ENCODE peak calls at places on chromosomes 3 and 15, in six cellular contexts. One of them, this sample, is unnamed.

GRCh38 chr15:39685367-39685766 is 97.3 kb downstream of the FSIP1 start:
- DNase-seq in MM.1S: no peak
- DNase-seq in GM23248: no peak
- DNase-seq in neural progenitor cell: no peak
- DNase-seq in HCT116: no peak
- DNase-seq in SK-N-SH: no peak
- DNase-seq in this sample: no peak

GRCh38 chr15:34953851-34954250 is 15.7 kb downstream of the AQR start:
- DNase-seq in MM.1S: peak; percentile 71
- DNase-seq in GM23248: no peak
- DNase-seq in neural progenitor cell: no peak
- DNase-seq in HCT116: no peak
- DNase-seq in SK-N-SH: no peak
- DNase-seq in this sample: no peak

GRCh38 chr3:142958707-142959106 is 4.8 kb downstream of the PAQR9 start:
- DNase-seq in MM.1S: no peak
- DNase-seq in GM23248: peak; percentile 90
- DNase-seq in neural progenitor cell: no peak
- DNase-seq in HCT116: peak; percentile 71
- DNase-seq in SK-N-SH: no peak
- DNase-seq in this sample: no peak

GRCh38 chr3:177733936-177734335 is 536.7 kb upstream of the TBL1XR1 start:
- DNase-seq in MM.1S: no peak
- DNase-seq in GM23248: no peak
- DNase-seq in neural progenitor cell: no peak
- DNase-seq in HCT116: no peak
- DNase-seq in SK-N-SH: no peak
- DNase-seq in this sample: no peak

GRCh38 chr3:110618512-110619226 is 452.9 kb upstream of the NECTIN3 start:
- DNase-seq in MM.1S: no peak
- DNase-seq in GM23248: no peak
- DNase-seq in neural progenitor cell: no peak
- DNase-seq in HCT116: no peak
- DNase-seq in SK-N-SH: no peak
- DNase-seq in this sample: no peak

GRCh38 chr3:4067893-4068292 is 235.3 kb upstream of the SETMAR start:
- DNase-seq in MM.1S: no peak
- DNase-seq in GM23248: no peak
- DNase-seq in neural progenitor cell: no peak
- DNase-seq in HCT116: no peak
- DNase-seq in SK-N-SH: no peak
- DNase-seq in this sample: no peak

GRCh38 chr3:64796597-64796996 is 108.8 kb upstream of the ADAMTS9 start:
- DNase-seq in MM.1S: no peak
- DNase-seq in GM23248: no peak
- DNase-seq in neural progenitor cell: no peak
- DNase-seq in HCT116: no peak
- DNase-seq in SK-N-SH: no peak
- DNase-seq in this sample: no peak

GRCh38 chr3:55721716-55722484 is 234.8 kb upstream of the WNT5A start:
- DNase-seq in MM.1S: peak; percentile 50
- DNase-seq in GM23248: peak; percentile 71
- DNase-seq in neural progenitor cell: peak; percentile 36
- DNase-seq in HCT116: no peak
- DNase-seq in SK-N-SH: peak; percentile 45
- DNase-seq in this sample: peak; percentile 56

DNA sequence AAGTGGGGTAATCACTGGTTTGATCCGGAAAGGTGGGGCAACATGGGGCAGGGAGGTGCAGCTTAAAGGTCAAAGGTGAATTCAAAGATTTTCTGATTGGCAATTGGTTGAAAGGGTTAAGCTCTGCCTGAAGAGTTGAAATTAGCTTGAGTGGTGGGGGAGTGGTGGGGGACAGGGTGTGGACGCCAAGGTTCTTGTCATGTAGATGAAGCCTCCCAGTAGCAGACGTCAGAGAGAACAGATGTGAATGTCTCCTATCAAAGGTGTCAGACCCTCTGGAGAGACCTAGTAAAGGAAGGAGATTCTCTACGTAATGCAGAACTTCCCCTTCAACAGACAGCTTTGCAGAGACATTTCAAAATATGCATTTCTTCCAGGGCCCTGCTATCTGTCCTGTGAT is 62.8 kb downstream of the ABCC5 start:
- DNase-seq in MM.1S: no peak
- DNase-seq in GM23248: no peak
- DNase-seq in neural progenitor cell: no peak
- DNase-seq in HCT116: no peak
- DNase-seq in SK-N-SH: no peak
- DNase-seq in this sample: no peak
- TF ChIP-seq EZH2phosphoT487 in MM.1S: no peak
- TF ChIP-seq EZH2phosphoT487 in GM23248: no peak
- TF ChIP-seq EZH2phosphoT487 in neural progenitor cell: no peak
- TF ChIP-seq EZH2phosphoT487 in HCT116: no peak
- TF ChIP-seq EZH2phosphoT487 in SK-N-SH: no peak
- TF ChIP-seq EZH2phosphoT487 in this sample: no peak

GRCh38 chr3:85482193-85482450 is 523.3 kb downstream of the CADM2 start:
- DNase-seq in MM.1S: no peak
- DNase-seq in GM23248: no peak
- DNase-seq in neural progenitor cell: no peak
- DNase-seq in HCT116: no peak
- DNase-seq in SK-N-SH: no peak
- DNase-seq in this sample: no peak
- H3K4me3 ChIP-seq in MM.1S: peak overlapping the region; percentile 29
- H3K4me3 ChIP-seq in GM23248: no peak overlapping the region
- H3K4me3 ChIP-seq in neural progenitor cell: no peak overlapping the region
- H3K4me3 ChIP-seq in HCT116: no peak overlapping the region
- H3K4me3 ChIP-seq in SK-N-SH: no peak overlapping the region
- H3K4me3 ChIP-seq in this sample: no peak overlapping the region

GRCh38 chr3:49611291-49611690 is 57.0 kb downstream of the BSN start:
- DNase-seq in MM.1S: no peak
- DNase-seq in GM23248: no peak
- DNase-seq in neural progenitor cell: no peak
- DNase-seq in HCT116: no peak
- DNase-seq in SK-N-SH: no peak
- DNase-seq in this sample: no peak
- TF ChIP-seq EZH2phosphoT487 in MM.1S: no peak
- TF ChIP-seq EZH2phosphoT487 in GM23248: no peak
- TF ChIP-seq EZH2phosphoT487 in neural progenitor cell: no peak
- TF ChIP-seq EZH2phosphoT487 in HCT116: no peak
- TF ChIP-seq EZH2phosphoT487 in SK-N-SH: no peak
- TF ChIP-seq EZH2phosphoT487 in this sample: no peak

GRCh38 chr3:126083138-126083445 is 832 bp downstream of the SLC41A3 start:
- DNase-seq in MM.1S: no peak
- DNase-seq in GM23248: no peak
- DNase-seq in neural progenitor cell: no peak
- DNase-seq in HCT116: no peak
- DNase-seq in SK-N-SH: no peak
- DNase-seq in this sample: no peak
- H3K4me3 ChIP-seq in MM.1S: peak overlapping the region; percentile 83
- H3K4me3 ChIP-seq in GM23248: peak overlapping the region; percentile 83
- H3K4me3 ChIP-seq in neural progenitor cell: peak overlapping the region; percentile 93
- H3K4me3 ChIP-seq in HCT116: peak overlapping the region; percentile 80
- H3K4me3 ChIP-seq in SK-N-SH: peak overlapping the region; percentile 76
- H3K4me3 ChIP-seq in this sample: peak overlapping the region; percentile 78

GRCh38 chr15:64875641-64876223 is 34.0 kb downstream of the PLEKHO2 start:
- DNase-seq in MM.1S: no peak
- DNase-seq in GM23248: no peak
- DNase-seq in neural progenitor cell: no peak
- DNase-seq in HCT116: no peak
- DNase-seq in SK-N-SH: no peak
- DNase-seq in this sample: no peak
- TF ChIP-seq EZH2phosphoT487 in MM.1S: no peak
- TF ChIP-seq EZH2phosphoT487 in GM23248: no peak
- TF ChIP-seq EZH2phosphoT487 in neural progenitor cell: no peak
- TF ChIP-seq EZH2phosphoT487 in HCT116: no peak
- TF ChIP-seq EZH2phosphoT487 in SK-N-SH: no peak
- TF ChIP-seq EZH2phosphoT487 in this sample: no peak

GRCh38 chr3:41345788-41346187 is 146.5 kb downstream of the CTNNB1 start:
- DNase-seq in MM.1S: no peak
- DNase-seq in GM23248: no peak
- DNase-seq in neural progenitor cell: no peak
- DNase-seq in HCT116: no peak
- DNase-seq in SK-N-SH: no peak
- DNase-seq in this sample: no peak

GRCh38 chr3:41352526-41352925 is 153.2 kb downstream of the CTNNB1 start:
- DNase-seq in MM.1S: no peak
- DNase-seq in GM23248: no peak
- DNase-seq in neural progenitor cell: no peak
- DNase-seq in HCT116: no peak
- DNase-seq in SK-N-SH: no peak
- DNase-seq in this sample: no peak

GRCh38 chr3:41346698-41347097 is 147.4 kb downstream of the CTNNB1 start:
- DNase-seq in MM.1S: no peak
- DNase-seq in GM23248: peak; percentile 47
- DNase-seq in neural progenitor cell: no peak
- DNase-seq in HCT116: no peak
- DNase-seq in SK-N-SH: no peak
- DNase-seq in this sample: no peak

DNA sequence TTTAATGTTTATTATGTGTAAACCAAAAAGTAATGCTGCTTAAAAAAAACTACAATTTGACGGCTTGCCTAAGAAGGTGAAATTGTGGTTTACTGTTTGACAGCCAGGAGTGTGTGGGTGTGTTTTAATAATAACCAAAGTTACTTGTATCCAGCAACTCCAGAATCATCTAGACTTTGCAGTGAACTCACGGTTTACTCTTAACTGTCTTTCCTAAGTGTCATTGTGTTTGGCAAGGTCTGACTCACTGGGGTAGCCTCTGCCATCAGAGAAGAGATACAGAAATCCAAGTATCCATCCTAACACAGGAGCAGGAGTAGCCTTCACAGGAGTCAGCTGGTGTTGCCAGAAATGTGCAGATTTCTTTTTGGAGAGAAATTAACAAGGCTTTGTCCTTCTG is 151.1 kb downstream of the CTNNB1 start:
- DNase-seq in MM.1S: no peak
- DNase-seq in GM23248: peak; percentile 63
- DNase-seq in neural progenitor cell: no peak
- DNase-seq in HCT116: no peak
- DNase-seq in SK-N-SH: no peak
- DNase-seq in this sample: no peak
- H3K4me3 ChIP-seq in MM.1S: no peak overlapping the region
- H3K4me3 ChIP-seq in GM23248: no peak overlapping the region
- H3K4me3 ChIP-seq in neural progenitor cell: no peak overlapping the region
- H3K4me3 ChIP-seq in HCT116: no peak overlapping the region
- H3K4me3 ChIP-seq in SK-N-SH: no peak overlapping the region
- H3K4me3 ChIP-seq in this sample: no peak overlapping the region